ENCODE peak calls at places on chromosomes 5 and 9, in six cellular contexts. One of them, this sample, is unnamed. For H3K36me3 and H3K27me3, the result is how much of the 10 kb centered on the place peaks cover.

GRCh38 chr5:17279487-17279886 is 62.1 kb downstream of the BASP1 start:
- DNase-seq in uterus: no peak
- DNase-seq in lung: no peak
- DNase-seq in HCT116: no peak
- DNase-seq in mesendoderm: no peak
- DNase-seq in SJSA1: no peak
- DNase-seq in this sample: no peak

GRCh38 chr5:5995819-5996218 is 382.5 kb downstream of the MED10 start:
- DNase-seq in SJSA1: no peak
- DNase-seq in uterus: no peak
- DNase-seq in lung: no peak
- DNase-seq in HCT116: no peak
- DNase-seq in mesendoderm: no peak
- DNase-seq in this sample: no peak

GRCh38 chr9:127973169-127974001 is 7.4 kb downstream of the EEIG1 start:
- DNase-seq in uterus: no peak
- DNase-seq in HCT116: no peak
- DNase-seq in mesendoderm: no peak
- DNase-seq in lung: no peak
- DNase-seq in SJSA1: no peak
- DNase-seq in this sample: no peak

GRCh38 chr5:139930406-139930805 is 112.7 kb downstream of the NRG2 start:
- DNase-seq in HCT116: no peak
- DNase-seq in uterus: no peak
- DNase-seq in SJSA1: no peak
- DNase-seq in lung: no peak
- DNase-seq in mesendoderm: no peak
- DNase-seq in this sample: no peak

GRCh38 chr5:159855476-159856157 is 60.7 kb upstream of the ADRA1B start:
- DNase-seq in lung: no peak
- DNase-seq in SJSA1: no peak
- DNase-seq in uterus: peak
- DNase-seq in mesendoderm: no peak
- DNase-seq in HCT116: no peak
- DNase-seq in this sample: no peak

GRCh38 chr5:169011009-169011408 is 289.9 kb downstream of the SLIT3 start:
- DNase-seq in lung: no peak
- DNase-seq in uterus: no peak
- DNase-seq in SJSA1: no peak
- DNase-seq in mesendoderm: no peak
- DNase-seq in HCT116: no peak
- DNase-seq in this sample: no peak

GRCh38 chr5:137146402-137146889 is 352.7 kb downstream of the SPOCK1 start:
- DNase-seq in HCT116: peak
- DNase-seq in SJSA1: peak
- DNase-seq in mesendoderm: peak
- DNase-seq in uterus: peak
- DNase-seq in lung: no peak
- DNase-seq in this sample: peak

GRCh38 chr9:81595887-81596558 is 93.3 kb downstream of the TLE1 start:
- DNase-seq in uterus: no peak
- DNase-seq in lung: no peak
- DNase-seq in SJSA1: no peak
- DNase-seq in mesendoderm: peak
- DNase-seq in HCT116: no peak
- DNase-seq in this sample: no peak

GRCh38 chr9:113999256-114000062 is 78.6 kb downstream of the AMBP start:
- DNase-seq in SJSA1: no peak
- DNase-seq in mesendoderm: no peak
- DNase-seq in uterus: no peak
- DNase-seq in HCT116: no peak
- DNase-seq in lung: no peak
- DNase-seq in this sample: no peak

DNA sequence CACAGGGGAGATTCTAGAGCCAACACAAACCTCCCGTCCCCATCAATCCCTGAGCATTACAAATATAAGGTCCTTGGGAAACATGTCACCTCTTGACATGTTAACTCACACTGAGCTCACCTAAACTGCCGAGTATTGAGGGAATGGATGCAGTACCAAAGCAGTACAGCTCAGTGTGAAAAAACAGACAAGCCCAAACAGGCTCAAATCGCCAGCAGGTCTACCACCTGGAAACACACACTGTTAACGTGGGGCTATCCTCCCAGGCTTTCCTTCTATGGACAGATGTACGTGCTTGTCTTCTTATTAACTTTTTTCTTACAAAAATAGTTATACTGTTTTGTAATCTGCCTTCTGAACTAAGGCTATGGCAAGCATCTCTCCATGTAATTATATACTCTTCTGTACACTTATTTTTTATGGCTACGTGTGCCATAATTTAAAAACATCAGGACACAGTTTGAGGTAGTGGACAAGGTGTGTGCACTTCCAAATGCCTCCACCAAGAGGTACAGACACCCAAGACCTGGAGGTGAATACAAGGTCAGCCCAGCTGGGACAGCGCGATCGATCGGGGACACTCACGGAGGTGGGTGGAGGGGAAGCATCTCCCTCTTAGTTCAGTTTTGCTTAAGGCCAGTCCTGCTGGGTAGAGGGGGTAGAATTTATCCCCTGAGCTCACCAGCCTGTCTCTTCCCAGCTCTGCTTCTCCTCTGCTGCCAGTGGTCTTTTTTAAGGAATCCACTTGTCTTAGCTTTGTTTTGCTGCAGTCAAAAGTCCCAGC is 76.5 kb downstream of the DAP start:
- DNase-seq in mesendoderm: no peak
- DNase-seq in HCT116: no peak
- DNase-seq in lung: no peak
- DNase-seq in uterus: no peak
- DNase-seq in SJSA1: no peak
- DNase-seq in this sample: no peak
- H3K4me3 ChIP-seq in mesendoderm: no peak
- H3K4me3 ChIP-seq in HCT116: no peak
- H3K4me3 ChIP-seq in lung: no peak
- H3K4me3 ChIP-seq in uterus: no peak
- H3K4me3 ChIP-seq in SJSA1: no peak
- H3K4me3 ChIP-seq in this sample: no peak

DNA sequence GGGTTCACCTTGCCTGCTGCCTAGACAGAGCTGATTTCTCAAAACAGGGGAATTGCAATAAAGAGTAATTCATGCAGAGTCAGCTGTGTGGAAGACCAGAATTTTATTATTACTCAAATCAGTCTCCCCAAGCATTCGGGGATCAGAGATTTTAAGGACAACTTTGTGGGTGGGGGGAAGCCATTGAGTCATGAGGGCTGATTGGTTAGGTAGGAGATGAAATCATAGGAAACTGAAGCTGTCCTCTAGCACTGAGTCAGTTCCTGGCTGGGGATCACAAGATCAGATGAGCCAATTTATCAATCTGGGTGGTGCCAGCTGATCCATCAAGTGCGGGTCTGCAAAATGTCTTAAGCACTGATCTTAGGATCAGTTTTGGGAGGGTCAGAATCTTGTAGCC is 159.1 kb upstream of the MAP1B start:
- DNase-seq in uterus: no peak
- DNase-seq in HCT116: no peak
- DNase-seq in mesendoderm: no peak
- DNase-seq in lung: no peak
- DNase-seq in SJSA1: no peak
- DNase-seq in this sample: no peak
- H3K36me3 ChIP-seq in uterus: under half
- H3K36me3 ChIP-seq in HCT116: under half
- H3K36me3 ChIP-seq in mesendoderm: under half
- H3K36me3 ChIP-seq in lung: under half
- H3K36me3 ChIP-seq in SJSA1: under half
- H3K36me3 ChIP-seq in this sample: under half

GRCh38 chr5:42858031-42858643 is 46.4 kb upstream of the SELENOP start:
- DNase-seq in uterus: no peak
- DNase-seq in SJSA1: no peak
- DNase-seq in HCT116: no peak
- DNase-seq in lung: no peak
- DNase-seq in mesendoderm: no peak
- DNase-seq in this sample: no peak
- H3K27me3 ChIP-seq in uterus: under half
- H3K27me3 ChIP-seq in SJSA1: under half
- H3K27me3 ChIP-seq in HCT116: under half
- H3K27me3 ChIP-seq in lung: under half
- H3K27me3 ChIP-seq in mesendoderm: under half
- H3K27me3 ChIP-seq in this sample: under half

DNA sequence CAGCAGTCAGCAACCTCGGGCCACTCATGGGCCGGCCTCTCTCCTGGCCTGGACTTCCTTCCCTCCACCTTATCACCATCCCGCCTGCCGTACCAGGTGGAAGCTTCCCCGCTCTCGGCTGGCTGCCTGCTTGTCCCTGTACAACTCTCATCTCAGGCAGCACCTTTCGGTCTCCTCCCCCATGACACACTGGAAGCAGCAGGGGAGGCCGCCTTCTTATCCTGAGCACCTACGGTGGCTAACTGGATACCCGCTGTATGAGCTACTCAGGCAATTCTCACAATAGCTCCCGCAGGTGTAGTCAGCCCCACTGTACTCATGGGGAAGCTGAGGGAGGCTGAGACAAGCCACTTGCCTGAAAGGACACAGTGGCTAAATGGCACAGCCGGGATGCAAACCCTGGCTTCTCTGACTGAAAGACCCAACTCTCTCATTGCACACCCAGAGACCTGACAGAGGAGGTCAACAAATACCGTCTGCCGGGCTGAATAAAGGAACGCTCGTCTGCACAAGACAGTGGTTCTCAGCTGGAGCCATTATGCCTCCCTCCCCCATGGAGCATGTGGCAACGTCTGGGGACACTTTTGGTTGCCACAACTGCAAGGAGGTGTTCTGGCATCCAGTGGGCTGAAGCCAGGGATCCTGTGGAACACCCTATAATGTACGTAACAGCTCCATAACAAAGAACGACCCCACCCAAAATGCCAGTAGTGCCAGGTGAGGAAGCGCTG is 9.6 kb downstream of the STK10 start:
- DNase-seq in SJSA1: no peak
- DNase-seq in lung: no peak
- DNase-seq in uterus: no peak
- DNase-seq in mesendoderm: no peak
- DNase-seq in HCT116: no peak
- DNase-seq in this sample: no peak
- H3K4me3 ChIP-seq in SJSA1: no peak
- H3K4me3 ChIP-seq in lung: no peak
- H3K4me3 ChIP-seq in uterus: no peak
- H3K4me3 ChIP-seq in mesendoderm: no peak
- H3K4me3 ChIP-seq in HCT116: no peak
- H3K4me3 ChIP-seq in this sample: no peak

GRCh38 chr9:131227112-131228058 is 48.9 kb downstream of the FAM78A start:
- DNase-seq in uterus: peak
- DNase-seq in mesendoderm: no peak
- DNase-seq in HCT116: no peak
- DNase-seq in lung: no peak
- DNase-seq in SJSA1: no peak
- DNase-seq in this sample: peak

GRCh38 chr9:131233556-131233955 is 42.8 kb downstream of the FAM78A start:
- DNase-seq in HCT116: no peak
- DNase-seq in mesendoderm: no peak
- DNase-seq in lung: no peak
- DNase-seq in SJSA1: no peak
- DNase-seq in uterus: no peak
- DNase-seq in this sample: no peak

GRCh38 chr9:131228988-131229387 is 47.3 kb downstream of the FAM78A start:
- DNase-seq in mesendoderm: no peak
- DNase-seq in HCT116: no peak
- DNase-seq in uterus: no peak
- DNase-seq in SJSA1: no peak
- DNase-seq in lung: no peak
- DNase-seq in this sample: peak

GRCh38 chr9:131226226-131226625 is 50.1 kb downstream of the FAM78A start:
- DNase-seq in HCT116: no peak
- DNase-seq in SJSA1: no peak
- DNase-seq in mesendoderm: no peak
- DNase-seq in lung: no peak
- DNase-seq in uterus: no peak
- DNase-seq in this sample: no peak

DNA sequence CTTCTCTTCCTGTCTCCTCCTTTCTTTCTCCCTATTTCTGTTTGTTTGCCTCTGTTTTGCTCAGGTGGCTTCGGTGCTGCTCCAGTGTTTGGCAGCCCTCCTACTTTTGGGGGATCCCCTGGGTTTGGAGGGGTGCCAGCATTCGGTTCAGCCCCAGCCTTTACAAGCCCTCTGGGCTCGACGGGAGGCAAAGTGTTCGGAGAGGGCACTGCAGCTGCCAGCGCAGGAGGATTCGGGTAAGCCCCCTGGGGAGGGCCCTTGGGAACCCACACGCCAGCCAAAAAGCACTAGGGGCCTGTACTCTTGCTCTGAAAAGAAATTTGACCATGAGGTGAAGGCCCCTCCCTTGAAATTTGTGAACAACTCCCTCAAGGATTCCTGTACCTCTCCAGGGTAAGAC is 48.2 kb downstream of the FAM78A start:
- DNase-seq in mesendoderm: no peak
- DNase-seq in lung: no peak
- DNase-seq in HCT116: no peak
- DNase-seq in uterus: peak
- DNase-seq in SJSA1: no peak
- DNase-seq in this sample: no peak
- H3K36me3 ChIP-seq in mesendoderm: under half
- H3K36me3 ChIP-seq in lung: under half
- H3K36me3 ChIP-seq in HCT116: under half
- H3K36me3 ChIP-seq in uterus: under half
- H3K36me3 ChIP-seq in SJSA1: under half
- H3K36me3 ChIP-seq in this sample: under half

DNA sequence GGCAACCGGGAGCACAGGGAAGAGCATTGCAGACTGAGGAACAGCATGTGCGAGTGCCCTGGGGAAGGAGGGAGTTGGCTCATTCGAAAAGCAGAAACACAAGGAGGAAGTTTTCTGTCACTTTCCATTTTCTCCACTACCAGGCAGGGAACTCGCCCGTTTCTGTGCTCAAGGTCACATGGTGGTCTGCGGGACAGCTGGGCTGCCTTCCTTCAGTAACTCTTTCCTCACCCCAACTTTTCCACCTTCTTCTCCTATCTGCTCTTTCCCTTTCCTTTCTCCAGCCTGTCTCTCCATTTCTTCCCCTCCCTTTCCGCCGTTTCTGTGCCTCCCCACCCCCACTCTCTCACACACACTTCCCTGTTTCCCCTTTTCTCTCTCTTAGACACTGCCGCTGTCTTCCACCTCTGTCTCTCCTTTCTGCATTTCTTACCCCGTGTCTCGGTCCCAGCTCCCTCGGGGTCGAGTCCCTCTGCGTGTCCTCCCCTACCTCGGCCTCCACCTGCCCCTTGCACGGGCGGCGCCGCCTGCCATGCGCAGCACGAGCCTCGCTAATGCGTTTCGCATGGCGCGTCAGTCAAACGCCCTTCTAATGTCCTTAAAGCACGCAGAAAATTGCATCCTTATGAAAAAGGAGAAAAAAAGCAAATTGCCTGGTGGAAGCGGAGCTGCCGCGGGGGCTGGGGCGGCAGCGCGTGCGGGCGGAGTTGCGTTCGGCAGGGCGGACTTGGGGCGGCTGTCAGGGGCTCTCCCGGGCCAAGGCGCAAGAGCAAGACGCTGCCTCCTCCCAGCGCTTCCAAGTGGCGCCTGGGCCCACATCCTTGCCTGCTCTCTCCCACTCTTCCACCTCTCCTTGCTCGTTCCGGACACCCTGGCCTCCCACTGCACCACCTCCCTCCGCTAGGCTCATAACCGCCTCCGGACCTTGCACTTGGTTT is 9.5 kb downstream of the BARX1 start:
- DNase-seq in HCT116: no peak
- DNase-seq in mesendoderm: no peak
- DNase-seq in SJSA1: no peak
- DNase-seq in uterus: no peak
- DNase-seq in lung: no peak
- DNase-seq in this sample: no peak
- H3K27me3 ChIP-seq in HCT116: under half
- H3K27me3 ChIP-seq in mesendoderm: under half
- H3K27me3 ChIP-seq in SJSA1: under half
- H3K27me3 ChIP-seq in uterus: half or more
- H3K27me3 ChIP-seq in lung: under half
- H3K27me3 ChIP-seq in this sample: half or more

This sample was measured in brain microvascular endothelial cell.